ENCODE peak calls at places on chromosomes 2 and 18, in six cellular contexts. R is tibial nerve, X is Panc1, Z is astrocyte, H is BJ, V is transverse colon. E is an unnamed sample. For H3K27me3, the result is how much of the 10 kb centered on the place peaks cover.

GRCh38 chr2:175111200-175111657 is 56.8 kb downstream of the ATF2 start:
- DNase-seq in X (peak), H (peak), R (no peak), Z (peak), V (no peak), E (no peak)

GRCh38 chr2:78979380-78980238 is 45.9 kb upstream of the REG3G start:
- DNase-seq in H (no peak), Z (no peak), V (peak), X (peak), R (no peak), E (no peak)

GRCh38 chr2:226529556-226529955 is 270.1 kb downstream of the IRS1 start:
- DNase-seq in R (no peak), H (no peak), Z (no peak), X (no peak), V (no peak), E (no peak)

GRCh38 chr18:34242739-34243138 is 18.0 kb upstream of the NOL4 start:
- DNase-seq in H (no peak), V (no peak), X (no peak), R (no peak), Z (no peak), E (no peak)

GRCh38 chr2:163155279-163155883 is 316.8 kb upstream of the KCNH7 start:
- DNase-seq in R (no peak), Z (peak), X (no peak), H (no peak), V (no peak), E (no peak)

GRCh38 chr2:75466708-75467311 is 93.9 kb downstream of the EVA1A start:
- DNase-seq in R (no peak), Z (no peak), V (peak), X (no peak), H (no peak), E (no peak)

GRCh38 chr2:138716183-138716582 is 64.0 kb downstream of the NXPH2 start:
- DNase-seq in H (no peak), R (no peak), X (no peak), Z (no peak), V (no peak), E (no peak)

GRCh38 chr18:23688528-23688927 is 725 bp upstream of the LAMA3 start:
- DNase-seq in H (no peak), V (no peak), Z (no peak), R (no peak), X (no peak), E (no peak)

GRCh38 chr18:37397814-37398213 is 167.8 kb downstream of the CELF4 start:
- DNase-seq in R (no peak), Z (no peak), H (no peak), V (no peak), X (no peak), E (no peak)

GRCh38 chr18:57359433-57359832 is 7.1 kb downstream of the ST8SIA3 start:
- DNase-seq in R (no peak), X (no peak), H (no peak), V (no peak), Z (no peak), E (no peak)

GRCh38 chr2:100955226-100955625 is 46.9 kb upstream of the RPL31 start:
- DNase-seq in H (no peak), R (no peak), Z (no peak), X (no peak), V (no peak), E (no peak)

GRCh38 chr2:37301408-37301807 is 23.2 kb downstream of the PRKD3 start:
- DNase-seq in V (no peak), R (no peak), X (no peak), H (no peak), Z (no peak), E (no peak)

GRCh38 chr18:12291690-12292089 is 16.4 kb upstream of the TUBB6 start:
- DNase-seq in Z (no peak), R (no peak), V (no peak), H (no peak), X (no peak), E (no peak)

GRCh38 chr2:61165946-61166345 is 4.0 kb downstream of the C2orf74 start:
- DNase-seq in H (no peak), X (no peak), V (no peak), R (no peak), Z (peak), E (no peak)

GRCh38 chr2:226644342-226644957 is 155.2 kb downstream of the IRS1 start:
- DNase-seq in V (no peak), R (no peak), X (no peak), Z (peak), H (no peak), E (peak)

GRCh38 chr2:215080545-215080944 is 57.9 kb downstream of the ABCA12 start:
- DNase-seq in Z (no peak), R (no peak), V (no peak), H (no peak), X (no peak), E (no peak)

GRCh38 chr2:218129756-218130155 is 3.9 kb downstream of the CXCR2 start:
- DNase-seq in X (no peak), R (no peak), Z (peak), V (no peak), H (no peak), E (no peak)

GRCh38 chr18:53946561-53946960 is 277.9 kb downstream of the MBD2 start:
- DNase-seq in X (no peak), V (no peak), Z (peak), H (peak), R (no peak), E (no peak)

GRCh38 chr2:68418855-68419254 is 48.2 kb downstream of the FBXO48 start:
- DNase-seq in V (no peak), R (no peak), Z (no peak), X (no peak), H (no peak), E (no peak)

GRCh38 chr2:165791811-165792454 is 2.1 kb downstream of the GALNT3 start:
- DNase-seq in R (no peak), Z (peak), X (no peak), V (no peak), H (no peak), E (no peak)

GRCh38 chr2:26144031-26144430 is 28.9 kb upstream of the GAREM2 start:
- DNase-seq in Z (no peak), V (peak), R (no peak), H (no peak), X (no peak), E (no peak)

GRCh38 chr2:109719871-109720270 is 74.2 kb upstream of the RGPD5 start:
- DNase-seq in X (no peak), H (no peak), Z (no peak), R (no peak), V (no peak), E (no peak)

GRCh38 chr2:199470672-199471442 is 13.1 kb upstream of the SATB2 start:
- DNase-seq in R (no peak), Z (no peak), V (peak), H (no peak), X (no peak), E (no peak)
- H3K27me3 ChIP-seq in R (under half), Z (half or more), V (half or more), H (half or more), X (under half), E (half or more)

DNA sequence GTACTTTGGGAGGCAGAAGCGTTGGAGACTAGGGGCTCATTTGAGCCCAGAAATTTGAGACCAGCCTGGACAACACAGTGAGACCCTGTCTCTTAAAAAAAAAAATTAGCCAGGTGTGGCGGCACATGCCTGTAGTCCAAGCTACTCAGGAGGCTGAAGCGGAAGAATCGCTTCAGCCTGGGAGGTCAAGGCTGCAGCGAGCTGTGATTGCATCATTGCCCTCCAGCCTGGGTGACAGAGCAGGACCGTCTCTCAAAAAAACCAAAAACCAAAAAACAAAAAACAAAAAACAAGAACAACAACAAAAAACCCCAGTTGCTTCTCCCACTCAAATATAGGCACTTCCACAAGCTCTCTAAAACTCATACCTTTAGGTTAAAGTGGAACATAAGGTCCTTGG is 27.4 kb upstream of the ADCYAP1 start:
- DNase-seq in H (no peak), X (no peak), V (no peak), R (no peak), Z (no peak), E (no peak)
- H3K27me3 ChIP-seq in H (under half), X (under half), V (under half), R (under half), Z (under half), E (under half)

GRCh38 chr2:95278051-95278471 is 3.8 kb downstream of the PROM2 start:
- DNase-seq in H (no peak), R (no peak), V (no peak), Z (peak), X (no peak), E (peak)
- H3K27me3 ChIP-seq in H (under half), R (under half), V (under half), Z (under half), X (under half), E (under half)

GRCh38 chr2:231292472-231293134 is 94.2 kb downstream of the ARMC9 start:
- DNase-seq in V (no peak), H (no peak), X (no peak), Z (no peak), R (no peak), E (no peak)

GRCh38 chr2:231288535-231289078 is 90.2 kb downstream of the ARMC9 start:
- DNase-seq in X (no peak), R (no peak), V (peak), H (no peak), Z (no peak), E (no peak)

GRCh38 chr2:231287696-231288095 is 89.3 kb downstream of the ARMC9 start:
- DNase-seq in R (no peak), H (no peak), V (no peak), Z (no peak), X (no peak), E (no peak)

DNA sequence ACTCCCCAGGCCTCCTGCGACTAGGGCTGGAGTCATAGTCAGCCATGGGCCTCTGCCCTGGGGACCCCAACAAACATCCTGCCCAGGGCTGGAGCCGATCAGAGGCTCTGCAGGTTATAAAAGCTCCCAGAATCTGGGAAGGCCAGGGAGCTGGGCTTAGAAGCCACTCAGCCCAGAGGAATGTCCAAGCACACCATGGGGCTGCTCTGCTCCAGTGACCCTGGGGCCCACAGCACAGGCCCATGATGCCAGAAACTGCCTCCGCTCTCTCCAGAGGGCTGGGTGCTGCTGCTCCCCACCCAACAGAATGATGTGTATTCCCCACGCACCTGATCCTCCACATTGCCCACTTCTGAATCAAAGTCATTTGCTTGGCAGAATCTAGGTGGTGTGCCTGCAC is 88.5 kb downstream of the ARMC9 start:
- DNase-seq in Z (no peak), X (no peak), R (no peak), H (no peak), V (no peak), E (no peak)
- H3K27me3 ChIP-seq in Z (under half), X (under half), R (under half), H (under half), V (under half), E (under half)

GRCh38 chr18:48408727-48409590 is at the start of gene ZBTB7C:
- DNase-seq in R (no peak), V (peak), H (no peak), Z (no peak), X (no peak), E (peak)

GRCh38 chr18:48408111-48408726 is 964 bp downstream of the ZBTB7C start:
- DNase-seq in X (no peak), V (no peak), H (no peak), R (peak), Z (no peak), E (no peak)

GRCh38 chr18:48410095-48410920 is 1.1 kb upstream of the ZBTB7C start:
- DNase-seq in Z (peak), H (peak), R (peak), X (no peak), V (peak), E (peak)

GRCh38 chr18:48407358-48407757 is 1.8 kb downstream of the ZBTB7C start:
- DNase-seq in Z (no peak), H (no peak), V (no peak), R (no peak), X (no peak), E (no peak)

DNA sequence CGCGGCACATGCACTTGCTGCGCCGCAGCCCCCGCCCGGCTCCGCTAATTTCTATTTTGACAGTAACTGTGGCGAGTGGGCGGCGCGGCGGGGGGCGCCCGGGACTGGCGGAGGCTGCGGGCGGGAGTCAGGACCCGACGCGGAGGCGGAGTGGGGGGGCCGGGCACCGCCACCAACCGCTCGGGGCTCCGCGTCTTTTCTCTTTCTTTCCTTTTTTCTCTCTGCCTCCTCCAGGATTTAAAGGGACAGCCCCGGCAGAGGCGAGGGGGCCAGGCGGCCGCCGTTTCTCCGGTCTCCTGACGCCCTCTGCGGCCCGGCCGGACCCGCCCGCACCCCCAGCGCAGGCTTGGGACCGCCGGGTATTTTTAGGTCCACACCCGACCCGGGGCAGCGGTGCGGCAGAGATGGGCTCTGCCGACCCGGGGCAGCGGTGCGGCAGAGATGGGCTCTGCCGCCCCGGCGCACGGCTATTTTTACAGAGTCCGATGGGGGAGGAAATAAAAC is 460 bp upstream of the ZBTB7C start:
- DNase-seq in X (no peak), H (no peak), Z (no peak), V (no peak), R (no peak), E (peak)
- H3K27me3 ChIP-seq in X (under half), H (under half), Z (under half), V (half or more), R (under half), E (under half)

GRCh38 chr2:113118263-113118657 is 9.1 kb upstream of the IL1RN start:
- DNase-seq in Z (no peak), X (no peak), R (no peak), V (no peak), H (no peak), E (no peak)
- H3K27me3 ChIP-seq in Z (under half), X (under half), R (under half), V (under half), H (under half), E (under half)

DNA sequence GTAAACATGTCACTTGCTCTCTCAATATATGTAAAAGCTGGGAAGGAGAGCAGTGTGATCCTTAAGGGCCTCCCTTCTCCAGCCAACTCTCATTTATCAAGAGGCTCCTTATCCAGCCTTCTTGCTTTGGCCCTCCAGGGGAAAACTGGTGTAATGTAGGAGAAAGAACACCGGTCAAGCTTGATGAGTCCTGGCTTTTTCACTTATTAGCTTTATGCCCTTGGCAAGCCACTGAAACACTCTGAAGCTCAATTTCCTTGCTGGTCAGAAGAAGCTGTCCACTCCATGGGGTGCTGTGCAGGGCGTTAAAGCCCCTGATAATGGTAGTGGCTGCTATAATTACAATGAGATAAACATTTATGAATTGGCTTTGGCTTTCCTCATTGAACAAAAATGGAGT is 251.2 kb upstream of the RBBP8 start:
- DNase-seq in V (no peak), R (no peak), X (no peak), H (no peak), Z (no peak), E (no peak)
- H3K27me3 ChIP-seq in V (under half), R (under half), X (under half), H (under half), Z (under half), E (under half)

GRCh38 chr2:162074579-162074922 is 536 bp upstream of the DPP4 start:
- DNase-seq in V (no peak), R (no peak), X (no peak), Z (no peak), H (no peak), E (no peak)

GRCh38 chr2:162073776-162074578 is at the start of gene DPP4:
- DNase-seq in V (peak), X (no peak), H (no peak), R (no peak), Z (no peak), E (peak)

GRCh38 chr2:162072181-162072702 is 1.8 kb downstream of the DPP4 start:
- DNase-seq in X (no peak), H (peak), R (no peak), V (no peak), Z (peak), E (no peak)

GRCh38 chr2:162074937-162075688 is 1.1 kb upstream of the DPP4 start:
- DNase-seq in H (no peak), X (no peak), Z (peak), V (no peak), R (no peak), E (no peak)

GRCh38 chr2:162072976-162073775 is 839 bp downstream of the DPP4 start:
- DNase-seq in R (no peak), Z (no peak), H (no peak), X (no peak), V (peak), E (no peak)
- H3K27me3 ChIP-seq in R (under half), Z (under half), H (under half), X (under half), V (under half), E (under half)

DNA sequence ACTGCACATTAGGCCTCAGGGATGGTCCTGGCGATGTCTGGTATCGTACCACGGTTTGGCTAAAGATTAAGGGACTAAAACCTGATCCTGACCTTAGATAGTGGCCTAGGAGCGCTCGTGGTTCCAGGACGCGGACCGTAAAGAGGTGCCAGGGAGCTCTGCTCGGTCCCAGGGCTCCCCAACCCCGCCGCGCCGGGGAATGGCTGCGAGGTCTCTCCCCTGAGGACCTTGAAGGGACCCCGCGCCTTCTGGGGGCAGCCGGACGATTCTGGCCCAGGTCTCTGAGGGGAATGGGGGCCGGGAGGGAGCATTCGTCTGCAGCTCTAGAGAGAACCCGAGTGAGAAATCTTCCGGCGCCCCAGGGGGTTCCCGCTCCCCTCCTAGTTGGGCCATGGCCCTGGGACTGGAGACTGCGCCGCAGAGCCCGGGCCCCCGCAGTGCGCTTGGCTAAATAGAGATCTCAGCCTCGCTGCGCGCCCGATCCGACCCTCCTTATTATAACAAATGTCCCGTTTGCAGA is 1.8 kb downstream of the PAX8 start:
- DNase-seq in R (no peak), H (no peak), Z (no peak), X (no peak), V (no peak), E (no peak)
- H3K27me3 ChIP-seq in R (under half), H (under half), Z (half or more), X (under half), V (half or more), E (half or more)

GRCh38 chr2:240799183-240799740 is 20.8 kb downstream of the KIF1A start:
- DNase-seq in R (peak), V (no peak), H (no peak), X (no peak), Z (no peak), E (no peak)
- H3K27me3 ChIP-seq in R (under half), V (half or more), H (under half), X (under half), Z (under half), E (under half)